ENCODE peak calls at places on chromosomes 7 and 10, in seven cellular contexts. J, Y, B, D, O, A and R are unnamed samples.

GRCh38 chr10:6581750-6582697 is 1.9 kb upstream of the PRKCQ start:
- DNase-seq in J (no peak), Y (no peak), B (no peak), D (no peak), O (no peak), A (peak), R (no peak)

GRCh38 chr10:83374741-83375140 is 764.6 kb upstream of the GHITM start:
- DNase-seq in J (no peak), Y (no peak), B (no peak), D (no peak), O (no peak), A (no peak), R (no peak)

GRCh38 chr7:46239856-46240255 is 318.8 kb upstream of the IGFBP3 start:
- DNase-seq in J (no peak), Y (no peak), B (no peak), D (no peak), O (no peak), A (no peak), R (no peak)

GRCh38 chr10:61589547-61590243 is 73.0 kb upstream of the CABCOCO1 start:
- DNase-seq in J (peak), Y (no peak), B (no peak), D (no peak), O (no peak), A (no peak), R (no peak)

GRCh38 chr7:91424372-91424771 is 160.1 kb downstream of the FZD1 start:
- DNase-seq in J (no peak), Y (no peak), B (no peak), D (no peak), O (no peak), A (peak), R (no peak)

GRCh38 chr10:104028146-104028545 is 57.5 kb downstream of the COL17A1 start:
- DNase-seq in J (peak), Y (no peak), B (no peak), D (peak), O (peak), A (peak), R (no peak)

GRCh38 chr10:133162178-133162909 is 2.3 kb downstream of the KNDC1 start:
- DNase-seq in J (no peak), Y (no peak), B (no peak), D (no peak), O (no peak), A (no peak), R (no peak)

GRCh38 chr10:51302316-51302715 is 228.0 kb downstream of the PRKG1 start:
- DNase-seq in J (peak), Y (no peak), B (no peak), D (no peak), O (no peak), A (no peak), R (no peak)

GRCh38 chr10:18260308-18260971 is 120.2 kb downstream of the CACNB2 start:
- DNase-seq in J (peak), Y (no peak), B (no peak), D (no peak), O (no peak), A (peak), R (no peak)

GRCh38 chr7:52261052-52261451 is 774.4 kb upstream of the POM121L12 start:
- DNase-seq in J (no peak), Y (no peak), B (no peak), D (no peak), O (no peak), A (peak), R (no peak)

GRCh38 chr10:11499425-11500071 is 111.9 kb downstream of the USP6NL start:
- DNase-seq in J (no peak), Y (no peak), B (no peak), D (no peak), O (no peak), A (no peak), R (no peak)

GRCh38 chr10:69976795-69977546 is 75.7 kb upstream of the MACROH2A2 start:
- DNase-seq in J (no peak), Y (no peak), B (no peak), D (no peak), O (no peak), A (no peak), R (no peak)

GRCh38 chr7:24894670-24895221 is 85.2 kb downstream of the OSBPL3 start:
- DNase-seq in J (peak), Y (no peak), B (no peak), D (no peak), O (no peak), A (peak), R (no peak)

GRCh38 chr10:16742165-16742960 is 74.9 kb downstream of the RSU1 start:
- DNase-seq in J (no peak), Y (no peak), B (no peak), D (no peak), O (no peak), A (no peak), R (no peak)

GRCh38 chr10:28282341-28282740 is 20.5 kb downstream of the MPP7 start:
- DNase-seq in J (no peak), Y (no peak), B (no peak), D (no peak), O (no peak), A (no peak), R (no peak)

GRCh38 chr10:129397198-129397974 is 69.7 kb upstream of the MGMT start:
- DNase-seq in J (no peak), Y (peak), B (no peak), D (no peak), O (no peak), A (no peak), R (no peak)

GRCh38 chr10:77428776-77429395 is 208.7 kb downstream of the KCNMA1 start:
- DNase-seq in J (peak), Y (peak), B (peak), D (no peak), O (no peak), A (peak), R (no peak)

GRCh38 chr10:94192974-94193373 is 169.8 kb downstream of the NOC3L start:
- DNase-seq in J (no peak), Y (no peak), B (no peak), D (no peak), O (no peak), A (no peak), R (no peak)
- H3K27ac ChIP-seq in J (no peak), Y (no peak), B (peak), D (no peak), O (no peak), A (no peak), R (peak)

GRCh38 chr7:157688439-157689268 is 351.9 kb downstream of the DNAJB6 start:
- DNase-seq in J (no peak), Y (no peak), B (no peak), D (no peak), O (no peak), A (no peak), R (no peak)
- H3K4me3 ChIP-seq in J (no peak), Y (no peak), B (no peak), D (peak), O (no peak), A (peak), R (no peak)

GRCh38 chr7:130999926-131000325 is 265.9 kb upstream of the KLF14 start:
- DNase-seq in J (no peak), Y (no peak), B (no peak), D (no peak), O (no peak), A (no peak), R (no peak)
- H3K27ac ChIP-seq in J (no peak), Y (peak), B (no peak), D (peak), O (peak), A (no peak), R (no peak)

DNA sequence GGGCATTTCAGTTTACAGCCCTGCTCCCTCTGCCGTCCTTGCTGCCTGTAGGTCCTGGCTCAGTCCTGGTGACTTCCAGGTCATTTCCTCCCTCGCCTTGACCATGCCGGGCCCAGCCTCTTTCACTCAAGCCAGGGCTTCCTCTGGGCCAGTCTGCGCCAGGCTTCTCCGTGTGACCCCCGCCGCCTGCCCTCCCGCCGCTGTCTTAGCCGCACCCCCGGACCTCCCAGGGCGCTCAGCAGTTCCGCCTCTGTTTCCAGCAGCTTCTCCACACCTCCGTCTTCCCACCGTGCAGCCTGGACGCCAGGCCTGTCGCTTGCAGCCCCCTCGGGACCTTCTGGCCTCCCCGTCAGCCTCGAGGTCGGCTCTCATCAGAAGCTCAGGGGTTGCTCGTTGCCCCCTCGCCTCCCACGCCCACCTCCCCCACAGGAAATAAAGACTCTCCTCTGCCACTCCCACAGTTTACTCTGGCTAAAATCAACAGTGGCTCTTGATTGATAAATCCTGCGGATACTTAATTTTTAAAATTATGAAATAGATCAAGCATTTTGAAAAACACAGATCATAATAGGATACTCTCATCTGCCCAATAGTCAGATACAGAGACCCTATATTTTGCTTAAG is 123.1 kb upstream of the FZD8 start:
- DNase-seq in J (peak), Y (no peak), B (peak), D (peak), O (no peak), A (peak), R (no peak)
- H3K4me3 ChIP-seq in J (peak), Y (no peak), B (no peak), D (no peak), O (no peak), A (peak), R (no peak)